ENCODE peak calls at places on chromosome 1, in six cellular contexts. Y, F, Z, E, W and O are unnamed samples.

GRCh38 chr1:8189931-8190483 is 127.9 kb upstream of the SLC45A1 start:
- DNase-seq in E (no peak), F (peak), W (no peak), Z (no peak), Y (no peak), O (no peak)

GRCh38 chr1:201778279-201779023 is 50.5 kb upstream of the IPO9 start:
- DNase-seq in W (no peak), Y (no peak), E (peak), F (no peak), Z (no peak), O (no peak)

GRCh38 chr1:230191079-230191478 is 124.0 kb downstream of the GALNT2 start:
- DNase-seq in E (no peak), W (no peak), Z (no peak), F (no peak), Y (no peak), O (no peak)

GRCh38 chr1:190084552-190084951 is 393.1 kb downstream of the BRINP3 start:
- DNase-seq in Z (no peak), W (no peak), Y (no peak), E (no peak), F (peak), O (peak)

GRCh38 chr1:172778461-172779455 is 119.9 kb downstream of the FASLG start:
- DNase-seq in W (no peak), F (no peak), Z (no peak), E (peak), Y (no peak), O (no peak)

GRCh38 chr1:15214507-15214906 is 32.5 kb upstream of the FHAD1 start:
- DNase-seq in E (no peak), F (no peak), Z (no peak), Y (no peak), W (no peak), O (no peak)

GRCh38 chr1:10652626-10653025 is 143.8 kb downstream of the CASZ1 start:
- DNase-seq in E (no peak), Y (no peak), Z (no peak), F (no peak), W (no peak), O (no peak)

GRCh38 chr1:215081566-215082531 is 688 bp upstream of the KCNK2 start:
- DNase-seq in Y (no peak), F (no peak), Z (no peak), W (no peak), E (peak), O (no peak)

GRCh38 chr1:13540871-13541270 is 27.1 kb upstream of the LRRC38 start:
- DNase-seq in Y (no peak), W (no peak), F (no peak), E (no peak), Z (no peak), O (no peak)

GRCh38 chr1:204791453-204792366 is 79.0 kb upstream of the NFASC start:
- DNase-seq in F (peak), Y (no peak), W (peak), Z (peak), E (peak), O (peak)

GRCh38 chr1:20233866-20234265 is 47.5 kb upstream of the PLA2G2C start:
- DNase-seq in W (no peak), E (no peak), Y (no peak), Z (no peak), F (no peak), O (no peak)